ENCODE peak calls at places on chromosomes 6 and 20, in six cellular contexts. C, D, T, W, M and I are unnamed samples.

GRCh38 chr6:33213989-33214335 is 5.7 kb downstream of the RING1 start:
- DNase-seq in T (no peak), D (no peak), W (no peak), C (no peak), M (no peak), I (no peak)

GRCh38 chr20:38563802-38564431 is 17.1 kb upstream of the ADIG start:
- DNase-seq in M (no peak), W (no peak), T (no peak), D (no peak), C (no peak), I (no peak)

GRCh38 chr20:44692932-44693476 is 22.2 kb upstream of the CCN5 start:
- DNase-seq in W (peak; percentile 45), C (no peak), M (no peak), D (no peak), T (peak; percentile 87), I (peak; percentile 69)

GRCh38 chr20:44746367-44747165 is 901 bp downstream of the KCNK15 start:
- DNase-seq in M (no peak), D (no peak), W (peak; percentile 53), C (no peak), T (no peak), I (no peak)

GRCh38 chr6:105345506-105345905 is 57.4 kb downstream of the PREP start:
- DNase-seq in D (no peak), T (no peak), C (no peak), W (no peak), M (no peak), I (no peak)

GRCh38 chr20:60052322-60052721 is 94.1 kb downstream of the CDH26 start:
- DNase-seq in C (no peak), D (no peak), M (no peak), W (no peak), T (no peak), I (no peak)

GRCh38 chr6:106974337-106974998 is at the start of gene CD24:
- DNase-seq in D (no peak), W (peak; percentile 87), T (peak; percentile 50), M (no peak), C (peak; percentile 88), I (peak; percentile 37)

GRCh38 chr6:56757585-56757984 is 114.9 kb upstream of the DST start:
- DNase-seq in C (no peak), W (no peak), D (no peak), M (no peak), T (no peak), I (no peak)

GRCh38 chr6:30769088-30769852 is 24.9 kb upstream of the IER3 start:
- DNase-seq in M (no peak), C (peak; percentile 19), T (peak; percentile 74), D (peak; percentile 58), W (peak; percentile 77), I (peak; percentile 75)

GRCh38 chr20:25237610-25238318 is 10.1 kb upstream of the PYGB start:
- DNase-seq in C (no peak), M (no peak), T (peak; percentile 100), W (no peak), D (no peak), I (peak; percentile 84)

GRCh38 chr6:168093071-168093505 is 14.1 kb upstream of the FRMD1 start:
- DNase-seq in T (no peak), M (no peak), D (no peak), W (no peak), C (no peak), I (no peak)

GRCh38 chr20:37413023-37413334 is 67.0 kb downstream of the SRC start:
- DNase-seq in W (no peak), D (no peak), C (no peak), M (no peak), T (no peak), I (no peak)

GRCh38 chr6:108946695-108947094 is 98.5 kb downstream of the ARMC2 start:
- DNase-seq in T (no peak), M (no peak), C (no peak), D (no peak), W (no peak), I (no peak)

GRCh38 chr20:35497320-35497719 is 32.1 kb downstream of the C20orf173 start:
- DNase-seq in W (no peak), D (no peak), C (no peak), M (no peak), T (no peak), I (no peak)